ENCODE peak calls at places on chromosomes 6 and 20, in six cellular contexts. Q is uterus, F is GM12878, K is lower leg skin, S is heart left ventricle, H is sigmoid colon. D is an unnamed sample.

GRCh38 chr20:16929756-16930155 is 181.6 kb downstream of the OTOR start:
- DNase-seq in S (no peak), K (no peak), H (no peak), Q (no peak), F (no peak), D (no peak)

GRCh38 chr6:96878101-96878500 is 19.6 kb downstream of the NDUFAF4 start:
- DNase-seq in H (no peak), K (no peak), F (no peak), S (no peak), Q (no peak), D (no peak)

GRCh38 chr20:63795178-63795830 is 35.8 kb downstream of the ZBTB46 start:
- DNase-seq in F (no peak), S (no peak), K (no peak), H (no peak), Q (no peak), D (no peak)

GRCh38 chr6:135640048-135640447 is 142.5 kb upstream of the AHI1 start:
- DNase-seq in H (no peak), K (no peak), S (no peak), Q (no peak), F (no peak), D (no peak)

GRCh38 chr6:132068766-132069165 is 117.6 kb upstream of the CCN2 start:
- DNase-seq in H (no peak), S (no peak), Q (no peak), K (no peak), F (no peak), D (no peak)

GRCh38 chr20:10800288-10800687 is 126.5 kb upstream of the JAG1 start:
- DNase-seq in Q (no peak), F (no peak), S (no peak), K (no peak), H (no peak), D (no peak)

GRCh38 chr6:121791396-121792315 is 356.2 kb downstream of the GJA1 start:
- DNase-seq in F (no peak), Q (no peak), K (no peak), S (no peak), H (no peak), D (no peak)

GRCh38 chr6:11097476-11097875 is 3.8 kb downstream of the SMIM13 start:
- DNase-seq in Q (no peak), H (no peak), K (no peak), F (no peak), S (no peak), D (no peak)

GRCh38 chr20:61435823-61436220 is 183.8 kb downstream of the CDH4 start:
- DNase-seq in F (no peak), Q (no peak), K (no peak), H (no peak), S (no peak), D (no peak)

GRCh38 chr6:12356983-12357972 is 67.1 kb downstream of the EDN1 start:
- DNase-seq in S (no peak), F (peak), K (no peak), Q (no peak), H (no peak), D (no peak)

GRCh38 chr6:46098678-46099077 is 31.1 kb upstream of the ENPP4 start:
- DNase-seq in H (no peak), S (peak), Q (no peak), F (no peak), K (no peak), D (no peak)

GRCh38 chr6:56349196-56349595 is 101.8 kb upstream of the COL21A1 start:
- DNase-seq in Q (no peak), F (no peak), H (no peak), K (no peak), S (no peak), D (no peak)

GRCh38 chr6:20605581-20605980 is 71.3 kb downstream of the CDKAL1 start:
- DNase-seq in K (no peak), H (no peak), Q (no peak), S (no peak), F (no peak), D (no peak)

GRCh38 chr6:26475823-26476729 is 18.3 kb downstream of the BTN2A1 start:
- DNase-seq in F (no peak), H (no peak), S (no peak), K (no peak), Q (no peak), D (no peak)

GRCh38 chr20:25233016-25233772 is 14.7 kb upstream of the PYGB start:
- DNase-seq in K (no peak), F (no peak), Q (no peak), H (peak), S (peak), D (no peak)
- TF ChIP-seq POLR2A in K (no peak), F (no peak), Q (no peak), H (no peak), S (no peak), D (no peak)

GRCh38 chr6:115932481-115932880 is 128.2 kb downstream of the FRK start:
- DNase-seq in F (no peak), H (no peak), Q (no peak), S (no peak), K (no peak), D (no peak)

GRCh38 chr6:115935361-115935760 is 125.3 kb downstream of the FRK start:
- DNase-seq in Q (no peak), F (no peak), K (no peak), H (no peak), S (no peak), D (no peak)

GRCh38 chr6:115934829-115935228 is 125.9 kb downstream of the FRK start:
- DNase-seq in Q (no peak), K (no peak), H (no peak), F (no peak), S (no peak), D (no peak)

GRCh38 chr6:115934145-115934544 is 126.5 kb downstream of the FRK start:
- DNase-seq in H (no peak), F (no peak), Q (no peak), K (no peak), S (no peak), D (no peak)
- H3K4me3 ChIP-seq in H (no peak), F (no peak), Q (no peak), K (no peak), S (no peak), D (no peak)

DNA sequence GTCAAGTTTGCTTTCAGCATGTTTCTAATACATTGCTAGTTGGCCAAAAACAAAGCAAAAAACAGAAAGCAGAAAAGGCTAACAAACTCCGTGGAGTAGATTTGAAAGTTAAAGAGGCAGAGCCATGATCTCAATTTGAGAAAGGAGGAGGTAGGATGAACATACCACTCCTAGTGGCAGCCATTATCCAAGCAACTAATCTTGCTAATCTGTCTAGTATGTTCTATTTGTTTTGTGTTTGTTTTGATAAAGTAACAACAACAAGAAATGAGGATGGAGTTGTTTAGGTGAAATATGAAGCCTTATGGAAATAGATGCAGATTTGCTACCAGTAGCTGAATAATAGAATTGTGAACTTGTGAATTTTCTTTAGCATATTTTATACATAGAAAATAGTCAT is 295.5 kb upstream of the PRDM1 start:
- DNase-seq in S (no peak), K (no peak), F (no peak), H (no peak), Q (no peak), D (no peak)
- TF ChIP-seq CTCF in S (no peak), K (no peak), F (peak), H (no peak), Q (no peak), D (no peak)

DNA sequence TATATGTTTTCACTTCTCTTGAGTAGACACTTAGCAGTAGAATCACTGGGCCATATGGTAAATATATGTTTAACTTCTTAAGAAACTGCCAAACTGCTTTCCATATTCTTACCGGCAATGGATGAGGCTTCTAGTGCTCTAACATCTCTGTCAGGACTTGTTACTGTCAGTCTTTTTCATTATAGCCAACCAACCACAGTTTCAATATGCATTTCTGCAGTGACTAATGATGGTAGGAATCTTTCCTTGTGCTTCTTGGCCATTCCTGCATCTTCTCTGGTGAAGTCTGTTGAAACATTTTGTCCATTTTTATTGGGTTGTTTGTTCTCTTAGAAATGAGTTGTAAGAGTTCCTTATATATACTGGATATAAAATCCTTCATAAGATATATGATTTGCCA is 66.0 kb upstream of the SYNDIG1 start:
- DNase-seq in F (no peak), Q (no peak), K (no peak), S (no peak), H (no peak), D (no peak)
- TF ChIP-seq POLR2A in F (no peak), Q (no peak), K (no peak), S (no peak), H (no peak), D (no peak)

DNA sequence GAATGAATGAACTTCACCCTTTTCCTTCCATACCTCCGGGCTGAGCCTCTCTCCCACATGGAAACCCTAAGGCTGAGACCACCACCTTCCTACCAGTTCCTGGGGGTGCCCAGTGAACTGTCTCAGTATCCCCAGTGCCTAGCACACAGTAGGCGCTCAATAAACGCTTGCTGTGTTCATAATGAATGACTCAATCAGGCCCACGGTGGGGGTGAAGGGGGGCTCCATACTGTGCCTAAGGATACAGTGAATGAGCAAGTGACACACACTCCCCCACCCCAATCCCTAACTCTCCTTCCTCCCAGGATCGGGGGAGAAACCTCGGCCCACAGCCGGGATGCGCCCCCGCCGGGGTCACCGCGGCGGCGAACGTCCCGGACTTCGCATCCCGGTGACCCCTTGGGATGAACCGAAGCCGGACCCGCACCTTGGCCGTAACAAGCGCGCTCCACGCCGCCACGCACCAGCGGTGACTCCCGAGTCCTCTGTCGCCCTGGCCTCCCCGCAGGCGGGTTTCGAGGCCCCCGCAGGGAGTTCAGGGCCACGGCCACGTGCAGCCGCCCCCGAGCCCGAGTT is 592 bp downstream of the KCNG1 start:
- DNase-seq in F (no peak), K (no peak), S (no peak), Q (no peak), H (no peak), D (no peak)
- H3K4me3 ChIP-seq in F (no peak), K (no peak), S (peak), Q (peak), H (peak), D (peak)

GRCh38 chr6:35149891-35150566 is 8.9 kb upstream of the TCP11 start:
- DNase-seq in H (no peak), K (no peak), Q (no peak), F (no peak), S (no peak), D (no peak)

GRCh38 chr6:35145757-35146156 is 4.6 kb upstream of the TCP11 start:
- DNase-seq in Q (no peak), S (no peak), H (no peak), F (no peak), K (no peak), D (no peak)

GRCh38 chr6:35147101-35147885 is 6.2 kb upstream of the TCP11 start:
- DNase-seq in K (no peak), F (no peak), H (no peak), S (no peak), Q (no peak), D (no peak)

GRCh38 chr6:35148167-35148741 is 7.1 kb upstream of the TCP11 start:
- DNase-seq in S (no peak), F (peak), K (no peak), Q (no peak), H (no peak), D (no peak)

DNA sequence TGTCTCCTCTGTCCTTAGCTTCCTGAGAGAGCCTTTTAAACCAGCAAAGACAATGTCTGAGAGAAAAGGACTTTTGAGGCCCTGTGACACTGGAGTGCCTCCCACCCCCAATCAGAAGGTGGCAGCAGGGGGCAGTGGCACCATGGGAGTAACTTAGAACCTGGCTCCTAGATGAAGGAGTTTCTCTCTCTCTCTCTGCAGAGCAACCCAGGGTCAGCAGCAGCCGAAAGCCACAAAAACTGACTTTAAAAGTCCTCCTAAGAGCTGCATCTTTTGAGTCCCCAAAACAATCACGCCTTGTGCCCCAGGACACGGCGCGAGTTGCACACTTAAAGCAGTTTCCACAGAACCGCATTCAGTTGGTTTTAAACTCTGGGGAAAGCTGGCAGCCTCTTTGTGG is 5.3 kb upstream of the TCP11 start:
- DNase-seq in Q (no peak), S (peak), F (no peak), H (no peak), K (no peak), D (no peak)
- TF ChIP-seq CTCF in Q (peak), S (peak), F (peak), H (peak), K (no peak), D (peak)

DNA sequence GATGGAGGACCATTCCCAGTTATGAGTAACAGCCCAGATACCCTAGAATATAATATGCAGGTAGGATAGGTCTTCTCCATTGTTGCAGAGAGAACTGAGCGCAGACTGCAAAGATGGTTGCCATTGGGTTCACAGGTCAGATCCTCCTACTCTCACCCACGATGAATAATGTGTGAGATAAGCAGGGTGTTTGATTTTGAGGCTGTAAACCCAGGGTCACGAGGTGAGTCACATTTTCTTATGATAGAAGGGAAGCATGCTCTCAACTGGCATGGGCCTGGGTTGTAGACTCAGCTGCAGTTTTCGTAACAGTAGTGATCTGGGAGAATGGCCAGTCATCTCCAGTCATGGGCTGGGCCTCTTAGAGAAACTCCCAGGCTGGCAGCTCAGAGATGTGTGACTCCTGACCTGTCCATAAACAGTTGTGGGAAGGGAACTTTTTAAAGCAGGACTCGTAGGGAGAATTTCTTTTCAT is 74.2 kb downstream of the CD164 start:
- DNase-seq in H (no peak), F (no peak), Q (no peak), S (peak), K (peak), D (no peak)
- TF ChIP-seq POLR2A in H (no peak), F (no peak), Q (no peak), S (no peak), K (no peak), D (no peak)

GRCh38 chr20:44716309-44717106 is 1.3 kb downstream of the CCN5 start:
- DNase-seq in Q (no peak), F (no peak), K (no peak), S (no peak), H (peak), D (no peak)
- H3K4me3 ChIP-seq in Q (no peak), F (no peak), K (peak), S (peak), H (no peak), D (no peak)

D was measured in spleen.